ENCODE peak calls at places on chromosomes 4 and X, in six cellular contexts. N, S, R, B, K and Y are unnamed samples.

GRCh38 chr4:42733380-42733779 is 76.5 kb upstream of the ATP8A1 start:
- ATAC-seq in K (no peak), S (no peak), B (no peak), R (no peak), N (no peak), Y (no peak)

GRCh38 chr4:169270156-169270809 is 473 bp downstream of the SH3RF1 start:
- ATAC-seq in B (peak; percentile 66), S (peak; percentile 62), N (peak; percentile 79), R (peak; percentile 77), K (peak; percentile 33), Y (peak; percentile 54)

GRCh38 chr4:29853843-29854242 is 866.3 kb upstream of the PCDH7 start:
- ATAC-seq in S (no peak), R (no peak), K (no peak), N (no peak), B (no peak), Y (no peak)

GRCh38 chrX:130083656-130084382 is 26.5 kb downstream of the ELF4 start:
- ATAC-seq in K (no peak), N (no peak), R (no peak), S (no peak), B (no peak), Y (no peak)

GRCh38 chrX:148192547-148192946 is 211.4 kb downstream of the FMR1NB start:
- ATAC-seq in K (no peak), B (no peak), S (no peak), R (no peak), N (no peak), Y (no peak)

GRCh38 chr4:179803857-179804256 is 2361.6 kb upstream of the AGA start:
- ATAC-seq in N (no peak), B (no peak), R (no peak), S (no peak), K (peak; percentile 70), Y (no peak)

GRCh38 chr4:147674496-147674895 is 9.5 kb downstream of the PRMT9 start:
- ATAC-seq in S (no peak), B (no peak), R (no peak), N (no peak), K (peak; percentile 87), Y (no peak)

GRCh38 chrX:148867596-148867995 is 367.2 kb downstream of the AFF2 start:
- ATAC-seq in R (no peak), S (no peak), B (no peak), N (no peak), K (no peak), Y (no peak)

GRCh38 chr4:158211288-158211687 is 1.0 kb downstream of the TMEM144 start:
- ATAC-seq in B (no peak), K (no peak), S (no peak), N (peak; percentile 32), R (no peak), Y (no peak)

GRCh38 chrX:107675823-107676555 is 47.7 kb downstream of the PRPS1 start:
- ATAC-seq in B (no peak), N (peak; percentile 18), K (peak; percentile 18), R (no peak), S (peak; percentile 30), Y (no peak)

GRCh38 chr4:78426972-78427371 is 124.6 kb upstream of the ANXA3 start:
- ATAC-seq in R (no peak), K (no peak), S (no peak), B (no peak), N (no peak), Y (no peak)

GRCh38 chrX:154813801-154814200 is 8.5 kb upstream of the MPP1 start:
- ATAC-seq in R (no peak), S (no peak), B (no peak), N (no peak), K (no peak), Y (no peak)

GRCh38 chr4:185190001-185190856 is 13.6 kb downstream of the CFAP97 start:
- ATAC-seq in S (no peak), R (no peak), K (no peak), N (peak; percentile 84), B (no peak), Y (no peak)

GRCh38 chr4:53555111-53555510 is 36.2 kb downstream of the LNX1 start:
- ATAC-seq in S (no peak), R (no peak), K (no peak), B (no peak), N (no peak), Y (no peak)

GRCh38 chr4:92257931-92258857 is 45.6 kb upstream of the GRID2 start:
- ATAC-seq in N (no peak), B (no peak), K (no peak), R (no peak), S (no peak), Y (no peak)

GRCh38 chrX:134908235-134908834 is 82.5 kb upstream of the SMIM10 start:
- ATAC-seq in N (peak; percentile 91), K (peak; percentile 80), B (no peak), R (no peak), S (no peak), Y (no peak)

GRCh38 chrX:153209347-153209746 is 30.3 kb downstream of the MAGEA1 start:
- ATAC-seq in N (no peak), B (no peak), K (no peak), S (no peak), R (peak; percentile 68), Y (no peak)

GRCh38 chr4:6749340-6750171 is 33.0 kb upstream of the KIAA0232 start:
- ATAC-seq in N (no peak), R (peak; percentile 31), K (peak; percentile 80), S (peak; percentile 66), B (peak; percentile 60), Y (peak; percentile 81)

GRCh38 chr4:56906534-56906933 is 1.2 kb upstream of the REST start:
- ATAC-seq in R (no peak), B (no peak), K (no peak), N (no peak), S (no peak), Y (no peak)

GRCh38 chr4:56908206-56909082 is 744 bp downstream of the REST start:
- ATAC-seq in B (peak; percentile 71), R (peak; percentile 76), K (peak; percentile 66), N (peak; percentile 86), S (peak; percentile 86), Y (peak; percentile 74)

GRCh38 chr4:56909083-56909981 is 1.6 kb downstream of the REST start:
- ATAC-seq in S (peak; percentile 9), K (peak; percentile 6), B (peak; percentile 35), R (peak; percentile 23), N (peak; percentile 5), Y (peak; percentile 4)

GRCh38 chr4:56907489-56908205 is at the start of gene REST:
- ATAC-seq in B (peak; percentile 87), N (peak; percentile 58), R (peak; percentile 89), K (peak; percentile 75), S (peak; percentile 78), Y (peak; percentile 88)

GRCh38 chr4:56907009-56907408 is 691 bp upstream of the REST start:
- ATAC-seq in N (no peak), S (no peak), K (no peak), R (no peak), B (no peak), Y (no peak)
- H3K4me3 ChIP-seq in N (peak overlapping the region; percentile 99), S (peak overlapping the region; percentile 85), K (peak overlapping the region; percentile 76), R (peak overlapping the region; percentile 72), B (peak overlapping the region; percentile 99), Y (peak overlapping the region; percentile 77)

GRCh38 chr4:10090467-10091250 is 25.9 kb downstream of the WDR1 start:
- ATAC-seq in R (no peak), S (no peak), K (no peak), N (no peak), B (no peak), Y (no peak)

GRCh38 chr4:10093801-10094552 is 22.6 kb downstream of the WDR1 start:
- ATAC-seq in K (peak; percentile 66), B (peak; percentile 63), S (no peak), N (no peak), R (peak; percentile 67), Y (peak; percentile 68)

GRCh38 chr4:10093273-10093621 is 23.4 kb downstream of the WDR1 start:
- ATAC-seq in K (no peak), B (no peak), N (no peak), R (no peak), S (no peak), Y (no peak)

GRCh38 chr4:10091531-10092181 is 24.9 kb downstream of the WDR1 start:
- ATAC-seq in B (no peak), K (no peak), N (no peak), R (no peak), S (no peak), Y (no peak)

GRCh38 chr4:10092481-10093272 is 23.9 kb downstream of the WDR1 start:
- ATAC-seq in S (no peak), R (no peak), N (no peak), B (peak; percentile 38), K (no peak), Y (no peak)
- TF ChIP-seq POLR2A in S (no peak), R (no peak), N (no peak), B (no peak), K (no peak), Y (no peak)

DNA sequence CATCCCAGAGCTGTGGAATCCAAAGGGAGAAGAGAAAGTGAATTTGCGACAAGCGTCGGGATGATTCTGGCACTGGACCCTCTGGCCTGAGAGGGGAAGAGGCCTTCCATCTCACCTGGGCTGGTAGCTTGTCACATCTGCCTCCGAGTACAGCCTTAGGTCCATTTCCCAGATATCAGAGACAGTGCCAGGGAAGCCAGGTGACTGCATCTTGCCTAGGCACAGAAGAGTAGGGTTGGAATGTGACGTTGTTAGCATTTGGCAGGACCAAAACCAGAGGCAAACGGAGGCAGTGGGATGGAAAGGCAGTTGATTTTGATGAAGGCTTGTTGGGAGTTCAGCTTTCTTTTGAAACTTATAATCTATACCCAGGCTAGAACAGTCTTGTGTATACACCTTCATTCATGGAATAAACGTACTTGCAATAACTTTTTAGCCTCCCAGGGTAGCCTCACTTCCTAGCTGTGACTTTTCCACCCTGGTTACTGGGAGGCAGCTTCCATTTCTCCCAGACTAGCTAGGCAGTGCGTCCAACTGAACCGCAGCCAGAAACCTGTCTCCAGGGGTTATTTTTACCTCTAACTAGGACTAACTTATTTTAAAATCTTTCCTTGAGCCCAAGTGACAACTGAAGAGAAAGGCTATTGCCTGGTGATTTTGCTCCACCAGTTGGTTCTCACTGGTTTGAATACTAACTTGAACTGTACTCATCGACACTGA is 5.9 kb downstream of the SOD3 start:
- ATAC-seq in B (peak; percentile 22), R (no peak), S (no peak), K (no peak), N (no peak), Y (no peak)
- H3K27me3 ChIP-seq in B (no peaks in the 10 kb centered on the region), R (no peaks in the 10 kb centered on the region), S (no peaks in the 10 kb centered on the region), K (no peaks in the 10 kb centered on the region), N (peaks cover 25% of the 10 kb centered on the region), Y (no peaks in the 10 kb centered on the region)

GRCh38 chr4:5706486-5707290 is 1.7 kb downstream of the EVC2 start:
- ATAC-seq in S (no peak), R (no peak), K (no peak), B (no peak), N (no peak), Y (no peak)
- H3K4me3 ChIP-seq in S (no peak overlapping the region), R (no peak overlapping the region), K (no peak overlapping the region), B (no peak overlapping the region), N (no peak overlapping the region), Y (no peak overlapping the region)